ENCODE peak calls at places on chromosomes 4 and X, in seven cellular contexts. One of them, this sample, is unnamed.

GRCh38 chr4:167906851-167907250 is 185.5 kb upstream of the ANXA10 start:
- DNase-seq in neuronal stem cell: no peak
- DNase-seq in H1: no peak
- DNase-seq in mesenchymal stem cell: peak
- DNase-seq in mesendoderm: no peak
- DNase-seq in H9: no peak
- DNase-seq in trophoblast cell: no peak
- DNase-seq in this sample: peak

GRCh38 chr4:139655116-139655515 is 10.5 kb upstream of the MGST2 start:
- DNase-seq in neuronal stem cell: no peak
- DNase-seq in H1: no peak
- DNase-seq in mesenchymal stem cell: peak
- DNase-seq in mesendoderm: peak
- DNase-seq in H9: no peak
- DNase-seq in trophoblast cell: peak
- DNase-seq in this sample: peak

GRCh38 chr4:160247091-160247656 is 1144.3 kb downstream of the RAPGEF2 start:
- DNase-seq in neuronal stem cell: no peak
- DNase-seq in H1: no peak
- DNase-seq in mesenchymal stem cell: no peak
- DNase-seq in mesendoderm: no peak
- DNase-seq in H9: no peak
- DNase-seq in trophoblast cell: no peak
- DNase-seq in this sample: no peak

GRCh38 chr4:6031831-6032230 is 13.6 kb upstream of the C4orf50 start:
- DNase-seq in neuronal stem cell: no peak
- DNase-seq in H1: no peak
- DNase-seq in mesenchymal stem cell: no peak
- DNase-seq in mesendoderm: no peak
- DNase-seq in H9: no peak
- DNase-seq in trophoblast cell: no peak
- DNase-seq in this sample: no peak

GRCh38 chrX:9166566-9166909 is 132.6 kb upstream of the FAM9B start:
- DNase-seq in neuronal stem cell: no peak
- DNase-seq in H1: no peak
- DNase-seq in mesenchymal stem cell: no peak
- DNase-seq in mesendoderm: no peak
- DNase-seq in H9: no peak
- DNase-seq in trophoblast cell: no peak
- DNase-seq in this sample: no peak

GRCh38 chr4:32472918-32473317 is 1752.7 kb downstream of the PCDH7 start:
- DNase-seq in neuronal stem cell: no peak
- DNase-seq in H1: no peak
- DNase-seq in mesenchymal stem cell: no peak
- DNase-seq in mesendoderm: peak
- DNase-seq in H9: peak
- DNase-seq in trophoblast cell: no peak
- DNase-seq in this sample: no peak

GRCh38 chr4:143411527-143412480 is 75.1 kb downstream of the GAB1 start:
- DNase-seq in neuronal stem cell: peak
- DNase-seq in H1: no peak
- DNase-seq in mesenchymal stem cell: peak
- DNase-seq in mesendoderm: no peak
- DNase-seq in H9: no peak
- DNase-seq in trophoblast cell: no peak
- DNase-seq in this sample: peak

GRCh38 chrX:66110112-66110511 is 53.9 kb upstream of the HEPH start:
- DNase-seq in neuronal stem cell: no peak
- DNase-seq in H1: no peak
- DNase-seq in mesenchymal stem cell: peak
- DNase-seq in mesendoderm: peak
- DNase-seq in H9: peak
- DNase-seq in trophoblast cell: no peak
- DNase-seq in this sample: peak

GRCh38 chr4:111717916-111718315 is 427.3 kb upstream of the FAM241A start:
- DNase-seq in neuronal stem cell: no peak
- DNase-seq in H1: no peak
- DNase-seq in mesenchymal stem cell: no peak
- DNase-seq in mesendoderm: no peak
- DNase-seq in H9: no peak
- DNase-seq in trophoblast cell: no peak
- DNase-seq in this sample: no peak

GRCh38 chr4:140240237-140240636 is 86.3 kb upstream of the MAML3 start:
- DNase-seq in neuronal stem cell: no peak
- DNase-seq in H1: no peak
- DNase-seq in mesenchymal stem cell: no peak
- DNase-seq in mesendoderm: no peak
- DNase-seq in H9: no peak
- DNase-seq in trophoblast cell: no peak
- DNase-seq in this sample: no peak

GRCh38 chr4:173046818-173047217 is 121.8 kb upstream of the GALNT7 start:
- DNase-seq in neuronal stem cell: no peak
- DNase-seq in H1: no peak
- DNase-seq in mesenchymal stem cell: peak
- DNase-seq in mesendoderm: peak
- DNase-seq in H9: no peak
- DNase-seq in trophoblast cell: no peak
- DNase-seq in this sample: peak

GRCh38 chr4:148315049-148315448 is 127.2 kb downstream of the NR3C2 start:
- DNase-seq in neuronal stem cell: no peak
- DNase-seq in H1: no peak
- DNase-seq in mesenchymal stem cell: peak
- DNase-seq in mesendoderm: no peak
- DNase-seq in H9: no peak
- DNase-seq in trophoblast cell: peak
- DNase-seq in this sample: peak

GRCh38 chr4:752196-752861 is 46.7 kb downstream of the PCGF3 start:
- DNase-seq in neuronal stem cell: no peak
- DNase-seq in H1: no peak
- DNase-seq in mesenchymal stem cell: no peak
- DNase-seq in mesendoderm: no peak
- DNase-seq in H9: no peak
- DNase-seq in trophoblast cell: no peak
- DNase-seq in this sample: peak

GRCh38 chrX:138128025-138128671 is 562.2 kb downstream of the ZIC3 start:
- DNase-seq in neuronal stem cell: peak
- DNase-seq in H1: no peak
- DNase-seq in mesenchymal stem cell: peak
- DNase-seq in mesendoderm: peak
- DNase-seq in H9: peak
- DNase-seq in trophoblast cell: peak
- DNase-seq in this sample: peak

GRCh38 chr4:47462799-47463234 is 685 bp downstream of the COMMD8 start:
- DNase-seq in neuronal stem cell: no peak
- DNase-seq in H1: no peak
- DNase-seq in mesenchymal stem cell: no peak
- DNase-seq in mesendoderm: no peak
- DNase-seq in H9: no peak
- DNase-seq in trophoblast cell: no peak
- DNase-seq in this sample: peak

GRCh38 chr4:138952405-138952804 is 63.2 kb upstream of the NOCT start:
- DNase-seq in neuronal stem cell: no peak
- DNase-seq in H1: no peak
- DNase-seq in mesenchymal stem cell: no peak
- DNase-seq in mesendoderm: no peak
- DNase-seq in H9: no peak
- DNase-seq in trophoblast cell: peak
- DNase-seq in this sample: peak

GRCh38 chr4:8156617-8157016 is 2.0 kb downstream of the ABLIM2 start:
- DNase-seq in neuronal stem cell: no peak
- DNase-seq in H1: no peak
- DNase-seq in mesenchymal stem cell: no peak
- DNase-seq in mesendoderm: no peak
- DNase-seq in H9: no peak
- DNase-seq in trophoblast cell: no peak
- DNase-seq in this sample: no peak

GRCh38 chr4:65646136-65646535 is 24.2 kb downstream of the EPHA5 start:
- DNase-seq in neuronal stem cell: no peak
- DNase-seq in H1: no peak
- DNase-seq in mesenchymal stem cell: no peak
- DNase-seq in mesendoderm: no peak
- DNase-seq in H9: no peak
- DNase-seq in trophoblast cell: no peak
- DNase-seq in this sample: no peak

GRCh38 chr4:7060346-7061150 is 7.3 kb downstream of the GRPEL1 start:
- DNase-seq in neuronal stem cell: no peak
- DNase-seq in H1: no peak
- DNase-seq in mesenchymal stem cell: no peak
- DNase-seq in mesendoderm: no peak
- DNase-seq in H9: no peak
- DNase-seq in trophoblast cell: no peak
- DNase-seq in this sample: no peak

GRCh38 chrX:479273-479981 is 92.7 kb upstream of the PPP2R3B start:
- DNase-seq in neuronal stem cell: no peak
- DNase-seq in H1: no peak
- DNase-seq in mesenchymal stem cell: no peak
- DNase-seq in mesendoderm: no peak
- DNase-seq in H9: no peak
- DNase-seq in trophoblast cell: no peak
- DNase-seq in this sample: no peak

GRCh38 chr4:98528882-98529281 is 129.5 kb downstream of the TSPAN5 start:
- DNase-seq in neuronal stem cell: no peak
- DNase-seq in H1: no peak
- DNase-seq in mesenchymal stem cell: no peak
- DNase-seq in mesendoderm: no peak
- DNase-seq in H9: no peak
- DNase-seq in trophoblast cell: no peak
- DNase-seq in this sample: no peak

GRCh38 chr4:97504713-97505112 is 638.6 kb downstream of the STPG2 start:
- DNase-seq in neuronal stem cell: no peak
- DNase-seq in H1: no peak
- DNase-seq in mesenchymal stem cell: no peak
- DNase-seq in mesendoderm: no peak
- DNase-seq in H9: no peak
- DNase-seq in trophoblast cell: no peak
- DNase-seq in this sample: no peak

GRCh38 chr4:94240384-94240783 is 32.7 kb downstream of the SMARCAD1 start:
- DNase-seq in neuronal stem cell: no peak
- DNase-seq in H1: no peak
- DNase-seq in mesenchymal stem cell: no peak
- DNase-seq in mesendoderm: no peak
- DNase-seq in H9: no peak
- DNase-seq in trophoblast cell: no peak
- DNase-seq in this sample: peak
- H4K8ac ChIP-seq in neuronal stem cell: no peak
- H4K8ac ChIP-seq in H1: no peak
- H4K8ac ChIP-seq in mesenchymal stem cell: no peak
- H4K8ac ChIP-seq in mesendoderm: no peak
- H4K8ac ChIP-seq in H9: no peak
- H4K8ac ChIP-seq in trophoblast cell: no peak
- H4K8ac ChIP-seq in this sample: no peak

GRCh38 chr4:152524429-152524828 is 11.5 kb downstream of the FBXW7 start:
- DNase-seq in neuronal stem cell: no peak
- DNase-seq in H1: no peak
- DNase-seq in mesenchymal stem cell: no peak
- DNase-seq in mesendoderm: peak
- DNase-seq in H9: no peak
- DNase-seq in trophoblast cell: no peak
- DNase-seq in this sample: no peak
- H4K8ac ChIP-seq in neuronal stem cell: no peak
- H4K8ac ChIP-seq in H1: no peak
- H4K8ac ChIP-seq in mesenchymal stem cell: no peak
- H4K8ac ChIP-seq in mesendoderm: no peak
- H4K8ac ChIP-seq in H9: no peak
- H4K8ac ChIP-seq in trophoblast cell: no peak
- H4K8ac ChIP-seq in this sample: no peak

GRCh38 chrX:28273751-28274150 is 292.5 kb upstream of the DCAF8L1 start:
- DNase-seq in neuronal stem cell: no peak
- DNase-seq in H1: no peak
- DNase-seq in mesenchymal stem cell: peak
- DNase-seq in mesendoderm: peak
- DNase-seq in H9: no peak
- DNase-seq in trophoblast cell: no peak
- DNase-seq in this sample: no peak
- H4K8ac ChIP-seq in neuronal stem cell: no peak
- H4K8ac ChIP-seq in H1: no peak
- H4K8ac ChIP-seq in mesenchymal stem cell: no peak
- H4K8ac ChIP-seq in mesendoderm: no peak
- H4K8ac ChIP-seq in H9: no peak
- H4K8ac ChIP-seq in trophoblast cell: no peak
- H4K8ac ChIP-seq in this sample: no peak

GRCh38 chr4:121653986-121654385 is 42.8 kb downstream of the ANXA5 start:
- DNase-seq in neuronal stem cell: no peak
- DNase-seq in H1: no peak
- DNase-seq in mesenchymal stem cell: no peak
- DNase-seq in mesendoderm: no peak
- DNase-seq in H9: no peak
- DNase-seq in trophoblast cell: no peak
- DNase-seq in this sample: no peak

GRCh38 chr4:121655320-121656268 is 41.2 kb downstream of the ANXA5 start:
- DNase-seq in neuronal stem cell: no peak
- DNase-seq in H1: no peak
- DNase-seq in mesenchymal stem cell: no peak
- DNase-seq in mesendoderm: no peak
- DNase-seq in H9: no peak
- DNase-seq in trophoblast cell: no peak
- DNase-seq in this sample: no peak

GRCh38 chr4:121651597-121651996 is 45.2 kb downstream of the ANXA5 start:
- DNase-seq in neuronal stem cell: no peak
- DNase-seq in H1: no peak
- DNase-seq in mesenchymal stem cell: no peak
- DNase-seq in mesendoderm: no peak
- DNase-seq in H9: no peak
- DNase-seq in trophoblast cell: no peak
- DNase-seq in this sample: no peak

GRCh38 chr4:121654738-121655137 is 42.0 kb downstream of the ANXA5 start:
- DNase-seq in neuronal stem cell: no peak
- DNase-seq in H1: no peak
- DNase-seq in mesenchymal stem cell: no peak
- DNase-seq in mesendoderm: no peak
- DNase-seq in H9: no peak
- DNase-seq in trophoblast cell: no peak
- DNase-seq in this sample: no peak

DNA sequence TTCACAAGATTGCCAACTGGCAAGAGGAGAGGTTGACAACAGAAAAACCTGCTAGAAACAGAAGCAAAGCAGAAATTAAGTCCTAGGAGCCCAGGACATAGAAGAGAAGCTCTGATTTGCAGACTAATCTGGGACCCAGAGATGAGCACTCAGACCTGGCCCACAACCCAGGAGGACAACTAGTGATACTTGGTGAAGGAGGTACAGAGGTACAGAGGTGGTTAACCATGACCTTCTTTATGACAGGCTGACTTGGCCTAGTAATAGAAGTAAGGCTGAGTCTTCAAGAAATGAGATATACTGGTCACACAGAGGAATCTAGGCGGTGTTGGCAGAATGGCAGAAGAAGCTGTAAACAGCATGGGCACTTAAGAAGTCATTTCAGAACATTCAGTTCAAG is 43.6 kb downstream of the ANXA5 start:
- DNase-seq in neuronal stem cell: no peak
- DNase-seq in H1: no peak
- DNase-seq in mesenchymal stem cell: no peak
- DNase-seq in mesendoderm: no peak
- DNase-seq in H9: no peak
- DNase-seq in trophoblast cell: no peak
- DNase-seq in this sample: no peak
- H4K8ac ChIP-seq in neuronal stem cell: no peak
- H4K8ac ChIP-seq in H1: no peak
- H4K8ac ChIP-seq in mesenchymal stem cell: no peak
- H4K8ac ChIP-seq in mesendoderm: no peak
- H4K8ac ChIP-seq in H9: no peak
- H4K8ac ChIP-seq in trophoblast cell: no peak
- H4K8ac ChIP-seq in this sample: no peak